ENCODE peak calls at places on chromosomes 1 and 21, in seven cellular contexts. F is GM06990, D is PC-3, P is coronary artery, H is GDM1, L is upper lobe of right lung, O is EL. C is an unnamed sample.

GRCh38 chr1:55250399-55251075 is 35.4 kb upstream of the USP24 start:
- DNase-seq in F (no peak), D (no peak), P (no peak), H (no peak), L (no peak), O (peak), C (no peak)

GRCh38 chr1:5559078-5559477 is 433.1 kb downstream of the NPHP4 start:
- DNase-seq in F (no peak), D (no peak), P (no peak), H (no peak), L (no peak), O (no peak), C (no peak)

GRCh38 chr1:183590225-183591191 is at the start of gene NCF2:
- DNase-seq in F (peak), D (no peak), P (no peak), H (peak), L (no peak), O (peak), C (peak)

GRCh38 chr1:164578474-164579200 is 19.7 kb downstream of the PBX1 start:
- DNase-seq in F (no peak), D (no peak), P (no peak), H (no peak), L (no peak), O (no peak), C (no peak)

GRCh38 chr1:230509281-230509977 is 83.3 kb upstream of the PGBD5 start:
- DNase-seq in F (no peak), D (no peak), P (no peak), H (no peak), L (no peak), O (peak), C (no peak)

GRCh38 chr1:29482064-29482463 is 245.7 kb downstream of the PTPRU start:
- DNase-seq in F (no peak), D (no peak), P (no peak), H (no peak), L (no peak), O (no peak), C (no peak)

GRCh38 chr1:44220001-44220751 is 6.9 kb downstream of the DMAP1 start:
- DNase-seq in F (no peak), D (no peak), P (no peak), H (no peak), L (no peak), O (peak), C (no peak)

GRCh38 chr1:56194911-56195310 is 384.5 kb downstream of the PLPP3 start:
- DNase-seq in F (no peak), D (no peak), P (no peak), H (no peak), L (no peak), O (peak), C (no peak)

GRCh38 chr1:26350701-26351590 is 3.0 kb downstream of the CRYBG2 start:
- DNase-seq in F (no peak), D (peak), P (no peak), H (no peak), L (no peak), O (peak), C (no peak)

GRCh38 chr1:227796359-227796915 is 19.0 kb upstream of the PRSS38 start:
- DNase-seq in F (no peak), D (no peak), P (no peak), H (no peak), L (no peak), O (no peak), C (peak)

GRCh38 chr21:27269646-27270045 is 302.8 kb upstream of the ADAMTS5 start:
- DNase-seq in F (no peak), D (peak), P (no peak), H (no peak), L (no peak), O (peak), C (no peak)

GRCh38 chr21:45532826-45533730 is 9.2 kb downstream of the SLC19A1 start:
- DNase-seq in F (no peak), D (no peak), P (no peak), H (no peak), L (peak), O (no peak), C (no peak)

GRCh38 chr1:1421147-1421906 is at the start of gene ANKRD65:
- DNase-seq in F (no peak), D (no peak), P (no peak), H (no peak), L (peak), O (no peak), C (no peak)

GRCh38 chr1:97489834-97490233 is 431.0 kb downstream of the DPYD start:
- DNase-seq in F (no peak), D (peak), P (no peak), H (no peak), L (no peak), O (peak), C (no peak)

GRCh38 chr1:207833381-207833780 is 77.5 kb downstream of the CD34 start:
- DNase-seq in F (no peak), D (no peak), P (peak), H (peak), L (no peak), O (no peak), C (no peak)

GRCh38 chr1:196178083-196178635 is 430.1 kb downstream of the KCNT2 start:
- DNase-seq in F (no peak), D (no peak), P (no peak), H (no peak), L (no peak), O (no peak), C (no peak)

GRCh38 chr1:11873395-11873794 is 14.7 kb upstream of the NPPB start:
- DNase-seq in F (no peak), D (peak), P (no peak), H (no peak), L (no peak), O (no peak), C (no peak)